ENCODE peak calls at places on chromosomes 12 and 14, in five cellular contexts. K is A549, B is K562, F is SK-N-SH, V is IMR-90. G is an unnamed sample.

GRCh38 chr14:91173221-91173670 is 59.4 kb downstream of the DGLUCY start:
- DNase-seq in B (peak), V (peak), F (peak), K (peak), G (peak)

GRCh38 chr14:74401504-74402241 is 24.3 kb downstream of the SYNDIG1L start:
- DNase-seq in V (no peak), B (peak), K (no peak), F (peak), G (peak)

GRCh38 chr12:122646568-122647220 is 56.5 kb downstream of the HCAR2 start:
- DNase-seq in K (peak), V (peak), B (no peak), F (no peak), G (peak)

GRCh38 chr14:91870001-91870400 is 2.7 kb upstream of the TC2N start:
- DNase-seq in B (no peak), K (peak), V (no peak), F (no peak), G (no peak)

GRCh38 chr12:100913872-100914600 is 119.5 kb downstream of the ANO4 start:
- DNase-seq in K (no peak), V (peak), B (no peak), F (no peak), G (no peak)

GRCh38 chr12:79547044-79547734 is 143.6 kb downstream of the PAWR start:
- DNase-seq in F (no peak), B (no peak), V (peak), K (peak), G (no peak)

GRCh38 chr12:60935981-60936761 is 1324.0 kb upstream of the USP15 start:
- DNase-seq in F (no peak), V (no peak), B (no peak), K (peak), G (no peak)

GRCh38 chr12:100795193-100796179 is 910 bp downstream of the ANO4 start:
- DNase-seq in F (no peak), V (no peak), K (no peak), B (no peak), G (no peak)

GRCh38 chr12:121784460-121784859 is 9.0 kb downstream of the RHOF start:
- DNase-seq in B (no peak), V (peak), K (peak), F (no peak), G (no peak)

GRCh38 chr14:93717222-93717967 is 70.9 kb downstream of the PRIMA1 start:
- DNase-seq in B (no peak), K (no peak), V (no peak), F (peak), G (no peak)

GRCh38 chr12:92185052-92185451 is 39.4 kb upstream of the BTG1 start:
- DNase-seq in V (no peak), F (no peak), K (no peak), B (no peak), G (peak)

GRCh38 chr14:104307246-104307626 is 168.8 kb downstream of the KIF26A start:
- DNase-seq in V (no peak), B (no peak), F (no peak), K (no peak), G (no peak)

GRCh38 chr14:61547186-61548121 is 147.9 kb upstream of the HIF1A start:
- DNase-seq in K (peak), V (peak), F (no peak), B (no peak), G (no peak)

GRCh38 chr12:52167578-52167977 is 24.2 kb downstream of the KRT80 start:
- DNase-seq in F (no peak), V (no peak), B (no peak), K (no peak), G (no peak)

GRCh38 chr12:43676183-43676813 is 82.3 kb downstream of the PUS7L start:
- DNase-seq in F (peak), K (peak), V (peak), B (peak), G (peak)

GRCh38 chr12:128818065-128819022 is 5.4 kb downstream of the SLC15A4 start:
- DNase-seq in F (no peak), K (peak), B (no peak), V (peak), G (no peak)

GRCh38 chr12:49838973-49839633 is 3.8 kb downstream of the BCDIN3D start:
- DNase-seq in V (peak), B (peak), F (peak), K (peak), G (no peak)

GRCh38 chr12:79367016-79367575 is 323.7 kb downstream of the PAWR start:
- DNase-seq in F (no peak), V (no peak), B (no peak), K (no peak), G (no peak)

GRCh38 chr12:89980236-89980635 is 271.6 kb upstream of the ATP2B1 start:
- DNase-seq in F (no peak), B (no peak), V (peak), K (peak), G (no peak)

GRCh38 chr14:68894802-68895201 is 84.3 kb downstream of the ACTN1 start:
- DNase-seq in B (no peak), K (no peak), F (no peak), V (peak), G (no peak)

GRCh38 chr14:55440385-55440784 is at the start of gene TBPL2:
- DNase-seq in V (no peak), K (no peak), B (no peak), F (no peak), G (no peak)

DNA sequence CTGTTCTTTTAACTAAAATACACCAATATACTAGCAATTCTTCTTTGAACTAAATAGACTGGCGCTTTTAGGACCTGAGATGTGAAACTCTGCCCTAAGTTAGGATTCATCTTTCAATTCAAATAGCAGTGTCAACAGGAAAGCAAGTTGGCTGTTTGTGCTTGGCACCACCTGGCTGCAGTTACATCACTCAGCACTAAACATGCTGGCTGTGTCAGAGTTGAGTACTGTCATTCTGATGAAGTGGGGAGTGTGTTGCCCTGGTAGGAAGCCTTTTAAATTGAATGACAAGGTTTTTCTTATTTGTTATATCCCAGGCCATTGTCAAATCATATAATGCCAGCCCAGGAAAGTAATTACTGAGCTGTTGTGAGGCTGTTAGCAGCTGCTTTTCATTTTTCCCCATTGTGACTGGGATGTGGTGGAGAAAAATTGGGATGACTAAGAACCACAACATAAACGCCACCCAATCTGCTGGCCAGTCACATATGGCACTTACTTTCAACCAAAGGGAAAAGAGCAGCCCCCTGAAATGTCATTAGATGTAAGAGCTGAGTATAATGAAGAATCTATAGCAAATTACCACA is 106.5 kb upstream of the PRKD1 start:
- DNase-seq in B (no peak), K (no peak), F (no peak), V (peak), G (no peak)
- TF ChIP-seq RCOR1 in B (no peak), K (no peak), F (no peak), V (no peak), G (no peak)

DNA sequence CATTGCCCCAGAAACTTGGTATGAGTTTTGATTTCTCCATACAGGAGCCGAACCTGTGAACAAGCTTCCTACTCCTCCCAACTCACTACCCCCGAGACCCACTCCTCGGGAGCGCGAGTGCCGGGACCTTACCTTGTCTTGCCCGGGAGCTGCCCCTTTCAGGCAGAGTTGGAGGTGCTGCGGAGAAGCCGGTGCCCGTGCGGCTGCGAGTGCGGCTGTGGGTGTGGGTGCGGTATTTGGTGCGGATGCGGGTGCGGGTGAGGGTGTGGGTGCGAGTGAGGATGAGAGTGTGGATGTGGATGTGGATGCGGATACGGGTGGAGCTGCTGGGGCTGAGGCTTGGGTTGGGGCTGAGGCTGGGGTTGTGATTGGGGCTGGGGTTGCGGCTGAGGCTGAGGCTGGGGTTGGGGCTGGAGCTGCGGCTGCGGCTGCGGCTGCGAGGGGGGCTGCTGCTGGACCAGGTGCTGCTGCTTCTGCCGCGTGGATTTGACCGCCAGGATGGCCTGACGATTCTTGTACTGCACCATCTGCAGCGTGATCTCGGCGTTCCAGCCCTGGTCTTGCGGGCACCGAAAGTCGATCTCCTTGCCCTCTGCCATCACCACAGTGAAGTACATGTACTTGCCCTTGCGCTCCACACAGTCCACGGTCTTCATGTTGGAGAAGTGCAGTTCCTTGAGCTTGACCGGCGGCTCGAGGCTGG is 1.0 kb downstream of the PHLDA1 start:
- DNase-seq in K (peak), B (no peak), V (peak), F (peak), G (no peak)
- TF ChIP-seq RCOR1 in K (no peak), B (no peak), V (no peak), F (no peak), G (no peak)

DNA sequence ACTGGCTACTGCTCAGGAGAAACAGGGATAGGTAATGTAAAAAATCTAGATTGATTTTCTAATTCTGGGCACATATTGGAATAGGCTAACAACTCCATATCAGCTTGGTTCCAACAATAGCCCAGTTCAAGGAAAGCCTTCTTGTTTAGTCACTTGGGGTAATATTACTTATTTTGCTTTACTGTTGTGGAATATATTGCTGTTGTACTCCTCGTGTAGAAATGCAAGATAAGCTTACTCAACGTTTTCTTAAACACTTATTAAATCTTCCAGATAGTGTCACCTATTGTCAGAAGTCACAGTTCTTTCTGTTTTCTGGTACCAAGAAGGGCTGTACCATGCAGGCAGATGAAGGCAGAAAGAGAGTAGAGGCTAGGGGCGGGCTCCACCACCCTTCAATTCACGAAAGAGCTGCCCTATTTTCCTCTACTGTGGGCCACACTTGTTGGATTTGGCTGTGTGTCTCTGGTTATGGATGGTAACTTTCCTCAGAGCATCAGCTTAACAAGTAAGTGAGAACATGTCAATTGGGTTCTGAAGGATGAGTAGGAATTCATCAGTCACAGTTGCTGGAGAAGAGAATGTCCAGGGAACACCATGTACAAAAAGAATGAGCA is 38.0 kb downstream of the CLMN start:
- DNase-seq in K (no peak), F (no peak), B (no peak), V (no peak), G (no peak)
- TF ChIP-seq RCOR1 in K (no peak), F (no peak), B (no peak), V (no peak), G (no peak)

GRCh38 chr14:21694425-21694824 is 20.8 kb upstream of the OR4E1 start:
- DNase-seq in B (no peak), V (no peak), K (no peak), F (no peak), G (no peak)
- TF ChIP-seq RCOR1 in B (no peak), V (no peak), K (no peak), F (no peak), G (no peak)

GRCh38 chr12:11868027-11868426 is 202.7 kb upstream of the BCL2L14 start:
- DNase-seq in B (no peak), F (no peak), K (no peak), V (no peak), G (no peak)

GRCh38 chr12:11862794-11863193 is 207.9 kb upstream of the BCL2L14 start:
- DNase-seq in F (no peak), B (no peak), K (no peak), V (peak), G (no peak)

GRCh38 chr12:11863988-11864387 is 206.8 kb upstream of the BCL2L14 start:
- DNase-seq in B (no peak), V (no peak), K (no peak), F (peak), G (no peak)

GRCh38 chr12:11863478-11863906 is 207.2 kb upstream of the BCL2L14 start:
- DNase-seq in F (peak), B (no peak), K (no peak), V (no peak), G (no peak)

DNA sequence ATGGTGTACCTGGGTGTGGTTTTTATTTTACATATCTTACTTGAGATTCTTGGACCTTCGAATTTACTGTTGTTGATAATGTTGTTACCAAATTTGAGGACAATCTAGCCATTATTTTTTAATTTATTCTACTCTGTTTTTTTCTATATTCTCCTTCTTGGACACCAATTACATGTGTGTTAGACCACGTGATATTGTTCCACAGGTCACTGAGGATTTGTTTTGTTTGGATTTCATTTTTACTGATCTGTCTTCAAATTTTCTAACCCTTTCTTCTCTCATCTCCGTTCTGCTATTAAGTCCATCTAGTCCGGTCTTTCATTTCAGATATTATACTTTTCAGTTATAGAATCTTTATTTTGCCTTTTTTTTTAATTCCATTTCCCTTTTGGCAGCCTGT is 204.9 kb upstream of the BCL2L14 start:
- DNase-seq in V (no peak), F (no peak), B (no peak), K (peak), G (no peak)
- TF ChIP-seq RCOR1 in V (no peak), F (no peak), B (no peak), K (no peak), G (no peak)

GRCh38 chr12:10849425-10849878 is at the start of gene PRR4:
- DNase-seq in V (no peak), K (no peak), F (no peak), B (no peak), G (no peak)
- TF ChIP-seq RCOR1 in V (no peak), K (no peak), F (no peak), B (no peak), G (no peak)

DNA sequence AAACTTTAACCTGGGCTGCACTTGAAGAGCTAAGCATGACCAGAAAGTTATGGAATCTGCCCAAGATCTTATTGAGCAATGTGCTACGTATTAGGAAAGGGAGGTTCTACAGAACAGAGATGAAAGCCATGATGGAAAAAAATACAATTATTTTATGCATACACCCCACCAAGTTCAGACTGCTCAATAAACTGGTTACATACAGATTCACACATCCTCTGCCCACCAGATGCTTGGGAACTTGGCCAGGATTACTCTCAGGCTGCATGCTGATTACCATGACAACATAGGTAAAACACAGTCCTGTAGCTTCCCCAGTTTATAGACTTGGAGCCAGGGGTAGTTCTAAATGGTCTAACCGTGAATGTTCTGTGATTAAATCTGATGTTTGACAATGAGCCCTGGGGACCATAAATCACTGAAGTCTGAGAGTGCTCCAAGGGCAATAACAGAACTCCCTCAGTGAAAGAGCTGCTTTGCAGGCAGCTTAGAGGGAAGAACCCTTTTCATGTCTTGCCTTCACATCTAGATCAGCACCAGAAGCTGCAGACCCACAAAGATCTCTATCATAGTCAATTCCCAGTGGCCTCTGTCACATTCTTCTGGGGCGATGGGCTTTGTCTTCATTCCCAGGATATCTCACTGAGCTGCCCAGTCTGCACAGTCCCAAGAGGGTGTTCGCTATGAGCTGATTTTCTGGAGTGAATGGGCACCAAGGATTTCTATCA is 232.2 kb downstream of the EMP1 start:
- DNase-seq in V (no peak), K (no peak), F (no peak), B (no peak), G (no peak)
- TF ChIP-seq RCOR1 in V (no peak), K (no peak), F (no peak), B (no peak), G (no peak)

GRCh38 chr12:132429122-132429931 is 60.6 kb upstream of the FBRSL1 start:
- DNase-seq in V (no peak), B (no peak), K (no peak), F (peak), G (no peak)
- TF ChIP-seq RCOR1 in V (no peak), B (no peak), K (no peak), F (no peak), G (no peak)

GRCh38 chr12:116259800-116260589 is 17.5 kb downstream of the MED13L start:
- DNase-seq in V (no peak), F (no peak), K (no peak), B (no peak), G (no peak)

GRCh38 chr12:116262741-116263140 is 14.8 kb downstream of the MED13L start:
- DNase-seq in K (no peak), F (no peak), B (no peak), V (no peak), G (no peak)

GRCh38 chr12:116257826-116258225 is 19.7 kb downstream of the MED13L start:
- DNase-seq in K (no peak), V (no peak), B (no peak), F (no peak), G (no peak)

GRCh38 chr12:116261525-116262100 is 15.9 kb downstream of the MED13L start:
- DNase-seq in B (no peak), V (no peak), K (no peak), F (no peak), G (no peak)

GRCh38 chr12:116257213-116257612 is 20.3 kb downstream of the MED13L start:
- DNase-seq in V (no peak), K (peak), F (no peak), B (no peak), G (no peak)
- TF ChIP-seq RCOR1 in V (no peak), K (no peak), F (no peak), B (no peak), G (no peak)